ENCODE peak calls at places on chromosomes 4 and X, in five cellular contexts. U is spleen, I is breast epithelium, J is suprapubic skin, C is K562. E is an unnamed sample.

GRCh38 chrX:7582191-7582590 is 260.8 kb upstream of the VCX start:
- DNase-seq in U (no peak), I (no peak), J (no peak), C (no peak), E (no peak)

GRCh38 chrX:108165349-108166111 is 74.0 kb downstream of the ATG4A start:
- DNase-seq in U (no peak), I (no peak), J (no peak), C (peak), E (no peak)

GRCh38 chr4:39641451-39641850 is 2.8 kb upstream of the SMIM14 start:
- DNase-seq in U (no peak), I (no peak), J (no peak), C (no peak), E (no peak)

GRCh38 chr4:177455591-177455990 is 13.4 kb upstream of the AGA start:
- DNase-seq in U (no peak), I (no peak), J (no peak), C (peak), E (no peak)

GRCh38 chrX:41621236-41621651 is 67.5 kb upstream of the GPR34 start:
- DNase-seq in U (no peak), I (no peak), J (no peak), C (peak), E (no peak)

GRCh38 chrX:23790147-23790497 is 7.1 kb downstream of the SAT1 start:
- DNase-seq in U (no peak), I (no peak), J (no peak), C (no peak), E (no peak)

GRCh38 chrX:124223524-124223923 is 108.9 kb upstream of the TEX13D start:
- DNase-seq in U (no peak), I (no peak), J (no peak), C (no peak), E (no peak)

GRCh38 chr4:112031712-112032328 is 113.4 kb upstream of the FAM241A start:
- DNase-seq in U (no peak), I (no peak), J (no peak), C (peak), E (no peak)

GRCh38 chr4:110249687-110250387 is 51.4 kb upstream of the ELOVL6 start:
- DNase-seq in U (no peak), I (no peak), J (no peak), C (no peak), E (no peak)

GRCh38 chrX:107935200-107935599 is 47.0 kb downstream of the TEX13B start:
- DNase-seq in U (no peak), I (no peak), J (no peak), C (no peak), E (no peak)

GRCh38 chr4:181745933-181746627 is 497.1 kb upstream of the TENM3 start:
- DNase-seq in U (no peak), I (no peak), J (no peak), C (no peak), E (no peak)

GRCh38 chr4:31803511-31804195 is 1083.5 kb downstream of the PCDH7 start:
- DNase-seq in U (no peak), I (no peak), J (no peak), C (no peak), E (no peak)

GRCh38 chr4:129344058-129344457 is 248.1 kb downstream of the C4orf33 start:
- DNase-seq in U (no peak), I (no peak), J (no peak), C (peak), E (no peak)

GRCh38 chrX:119573840-119574393 is 446 bp upstream of the UBE2A start:
- DNase-seq in U (no peak), I (no peak), J (no peak), C (peak), E (no peak)

GRCh38 chrX:119570351-119570835 is 4.0 kb upstream of the UBE2A start:
- DNase-seq in U (no peak), I (no peak), J (no peak), C (no peak), E (no peak)

GRCh38 chrX:119574394-119575266 is at the start of gene UBE2A:
- DNase-seq in U (peak), I (peak), J (peak), C (peak), E (peak)

DNA sequence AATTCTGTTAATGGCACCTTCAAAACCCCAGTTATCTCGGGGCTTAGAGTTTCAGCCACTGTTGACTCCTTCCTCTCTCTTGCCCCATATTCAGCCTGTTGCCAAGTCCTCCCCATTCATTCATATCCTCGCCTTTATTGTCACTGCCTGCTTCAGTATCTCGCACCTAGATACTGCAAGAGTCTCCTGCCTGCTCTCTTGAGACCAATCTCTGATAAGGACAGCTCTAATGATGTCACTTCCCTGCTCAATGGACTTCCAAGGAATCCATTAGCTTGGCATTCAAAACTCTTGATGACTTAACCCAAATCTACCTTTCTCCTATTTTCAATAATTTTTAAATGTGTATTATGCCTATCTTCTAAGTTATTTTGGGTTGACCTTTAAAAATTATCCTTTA is 1.1 kb upstream of the UBE2A start:
- DNase-seq in U (no peak), I (no peak), J (no peak), C (no peak), E (no peak)
- H3K27ac ChIP-seq in U (peak), I (peak), J (peak), C (no peak), E (peak)

DNA sequence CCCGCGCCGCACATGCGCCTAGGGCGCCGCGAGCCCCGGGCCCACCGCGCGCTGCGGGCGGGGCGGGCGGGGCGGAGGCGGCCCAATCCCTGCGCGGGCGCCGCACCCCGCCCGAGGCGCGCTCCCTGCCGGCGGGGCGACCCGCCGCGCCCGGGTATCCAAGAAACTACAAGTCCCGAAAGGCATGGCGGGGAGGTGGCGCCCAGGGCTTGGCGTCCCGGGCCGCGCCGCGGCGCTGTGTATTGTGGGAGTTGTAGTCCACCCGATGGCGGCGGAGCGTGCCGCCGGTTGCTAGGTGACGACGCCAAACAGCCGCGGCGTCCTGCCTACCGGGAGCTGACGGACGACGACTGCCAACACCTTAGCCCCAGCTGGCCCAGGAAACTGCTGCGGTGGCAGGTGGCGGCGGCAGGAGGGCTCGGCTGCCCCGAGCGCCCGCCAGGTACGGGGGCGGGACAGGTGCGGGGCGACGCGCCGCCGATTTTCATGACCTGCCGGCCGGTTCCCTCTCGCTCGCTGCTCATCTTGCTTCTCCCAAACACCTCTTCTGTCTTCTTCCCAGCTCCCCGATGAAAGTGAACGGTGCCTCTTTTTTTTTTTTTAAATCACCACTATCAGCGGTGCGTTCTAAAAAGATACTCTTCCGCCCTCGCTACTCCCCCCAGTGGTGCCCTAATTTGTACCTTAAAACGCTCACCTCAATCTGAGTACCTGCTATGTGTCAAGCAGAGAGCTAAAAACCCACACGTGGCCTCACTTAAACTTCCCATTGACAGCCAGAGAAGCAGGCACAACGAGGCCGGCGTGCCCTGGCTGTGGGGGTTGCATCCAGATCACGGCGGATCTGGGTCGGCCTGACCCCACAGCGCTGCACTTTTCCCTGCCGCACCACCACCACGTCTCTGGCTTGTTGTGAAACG is at the start of gene CFAP99:
- DNase-seq in U (peak), I (peak), J (peak), C (peak), E (peak)
- TF ChIP-seq POLR2AphosphoS5 in U (peak), I (peak), J (no peak), C (no peak), E (no peak)

DNA sequence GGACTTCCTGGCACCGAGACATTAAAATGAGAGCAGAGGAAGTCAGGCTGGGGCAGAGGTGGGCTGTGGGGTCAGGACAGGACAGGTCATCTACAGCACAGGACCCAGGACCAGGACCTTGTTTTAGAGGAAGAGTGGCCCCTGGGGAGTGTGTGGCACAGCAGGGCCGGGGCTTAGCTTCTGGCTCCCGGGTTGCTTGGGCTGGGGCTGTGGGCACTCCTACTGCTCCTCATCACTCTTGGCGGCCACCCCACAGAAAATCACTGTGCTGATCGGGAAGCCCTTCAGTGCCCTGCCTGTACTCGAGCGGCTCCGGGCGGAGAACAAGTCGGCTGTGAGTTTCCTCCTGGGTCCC is 8.1 kb upstream of the ATP6AP1 start:
- DNase-seq in U (no peak), I (no peak), J (no peak), C (no peak), E (no peak)
- H3K4me3 ChIP-seq in U (no peak), I (no peak), J (no peak), C (no peak), E (no peak)

GRCh38 chr4:94995684-94996394 is 238.1 kb downstream of the BMPR1B start:
- DNase-seq in U (no peak), I (no peak), J (no peak), C (no peak), E (no peak)
- H3K27ac ChIP-seq in U (no peak), I (no peak), J (no peak), C (no peak), E (no peak)

GRCh38 chr4:2494992-2495391 is 26.1 kb downstream of the RNF4 start:
- DNase-seq in U (no peak), I (no peak), J (no peak), C (no peak), E (no peak)
- TF ChIP-seq POLR2AphosphoS5 in U (no peak), I (no peak), J (no peak), C (no peak), E (no peak)

GRCh38 chr4:13539047-13539720 is 5.1 kb downstream of the NKX3-2 start:
- DNase-seq in U (no peak), I (no peak), J (no peak), C (no peak), E (peak)
- H3K4me3 ChIP-seq in U (no peak), I (peak), J (peak), C (no peak), E (no peak)

E was measured in upper lobe of left lung.